ENCODE peak calls at places on chromosomes 11 and 22, in five cellular contexts. W is NCI-H2081 treated with DMSO at 0.1 percent for 48 hours, P is activated T-helper 1 cell treated with Interleukin-2 at 50 U/mL for 16 hours, T is posterior cingulate gyrus, Z is HCT116. D is an unnamed sample.

GRCh38 chr11:9615031-9615451 is 41.6 kb downstream of the WEE1 start:
- DNase-seq in W (no peak), P (no peak), Z (no peak), T (no peak), D (peak)

GRCh38 chr11:128048121-128048520 is 539.2 kb downstream of the ETS1 start:
- DNase-seq in W (no peak), Z (no peak), T (no peak), P (no peak), D (no peak)

GRCh38 chr22:32803020-32803758 is 1.7 kb downstream of the TIMP3 start:
- DNase-seq in P (no peak), W (no peak), T (no peak), Z (no peak), D (no peak)

GRCh38 chr11:19345848-19346681 is 105.3 kb upstream of the E2F8 start:
- DNase-seq in W (no peak), T (peak), Z (no peak), P (no peak), D (no peak)

GRCh38 chr22:21444701-21445436 is 22.3 kb upstream of the TMEM191C start:
- DNase-seq in P (no peak), Z (no peak), W (no peak), T (no peak), D (no peak)

GRCh38 chr22:23718371-23719165 is 27.8 kb downstream of the RGL4 start:
- DNase-seq in P (no peak), Z (no peak), W (no peak), T (no peak), D (no peak)

GRCh38 chr11:86174101-86175046 is 70.2 kb upstream of the EED start:
- DNase-seq in P (no peak), Z (no peak), T (no peak), W (no peak), D (no peak)

GRCh38 chr11:45385844-45386243 is 99.7 kb upstream of the SYT13 start:
- DNase-seq in W (no peak), P (no peak), T (no peak), Z (no peak), D (no peak)

GRCh38 chr11:64802370-64803162 is 448 bp downstream of the MAP4K2 start:
- DNase-seq in Z (no peak), T (no peak), P (no peak), W (no peak), D (no peak)

GRCh38 chr22:20465759-20466077 is 28.1 kb upstream of the SCARF2 start:
- DNase-seq in P (no peak), Z (no peak), T (no peak), W (no peak), D (no peak)

GRCh38 chr11:100208207-100208606 is 478.9 kb upstream of the ARHGAP42 start:
- DNase-seq in T (no peak), P (no peak), Z (no peak), W (no peak), D (no peak)

GRCh38 chr22:26429458-26430238 is 588 bp downstream of the ASPHD2 start:
- DNase-seq in Z (no peak), P (peak), W (no peak), T (no peak), D (no peak)

GRCh38 chr11:110797453-110797852 is 85.2 kb upstream of the ARHGAP20 start:
- DNase-seq in W (no peak), P (no peak), Z (no peak), T (no peak), D (peak)

GRCh38 chr11:70080763-70081162 is 2.6 kb downstream of the ANO1 start:
- DNase-seq in W (no peak), P (no peak), T (no peak), Z (peak), D (no peak)

GRCh38 chr22:22079404-22080148 is 97.0 kb upstream of the TOP3B start:
- DNase-seq in P (no peak), W (no peak), Z (no peak), T (no peak), D (no peak)

GRCh38 chr22:23500508-23501208 is 79.4 kb downstream of the IGLL1 start:
- DNase-seq in Z (no peak), P (no peak), T (no peak), W (no peak), D (no peak)

GRCh38 chr22:50602338-50602700 is 1.7 kb downstream of the MAPK8IP2 start:
- DNase-seq in Z (no peak), W (no peak), P (no peak), T (no peak), D (no peak)

GRCh38 chr22:48827228-48827810 is 1000.4 kb downstream of the BRD1 start:
- DNase-seq in P (no peak), Z (no peak), T (no peak), W (peak), D (no peak)

GRCh38 chr11:63680842-63681207 is 475 bp upstream of the RTN3 start:
- DNase-seq in T (peak), P (no peak), W (no peak), Z (no peak), D (no peak)